ENCODE peak calls at places on chromosomes 1 and 21, in six cellular contexts. U is sigmoid colon, J is T1000, C is kidney tubule cell, Q is foreskin fibroblast, I is Calu3. G is an unnamed sample.

GRCh38 chr21:45330851-45331261 is 43.2 kb upstream of the POFUT2 start:
- DNase-seq in C (no peak), U (peak), J (no peak), I (no peak), Q (no peak), G (peak)

GRCh38 chr1:93668951-93669350 is 12.7 kb downstream of the BCAR3 start:
- DNase-seq in J (no peak), I (no peak), Q (peak), C (no peak), U (no peak), G (no peak)

GRCh38 chr1:64956241-64956640 is 10.1 kb downstream of the JAK1 start:
- DNase-seq in C (peak), Q (peak), U (no peak), I (no peak), J (no peak), G (no peak)

GRCh38 chr1:17265162-17265561 is 16.3 kb downstream of the PADI3 start:
- DNase-seq in I (no peak), U (no peak), C (peak), Q (peak), J (no peak), G (no peak)

GRCh38 chr1:197773856-197774255 is 1.4 kb downstream of the DENND1B start:
- DNase-seq in C (peak), J (no peak), I (no peak), Q (no peak), U (no peak), G (no peak)

GRCh38 chr1:15799004-15799867 is 8.2 kb downstream of the UQCRHL start:
- DNase-seq in U (peak), I (peak), J (peak), Q (peak), C (peak), G (peak)

GRCh38 chr1:115755436-115756370 is 12.8 kb downstream of the CASQ2 start:
- DNase-seq in J (no peak), Q (no peak), U (no peak), I (no peak), C (no peak), G (no peak)

GRCh38 chr1:33866286-33866685 is 2.4 kb downstream of the HMGB4 start:
- DNase-seq in C (peak), Q (no peak), J (no peak), U (no peak), I (no peak), G (no peak)

G was measured in Right ventricle myocardium inferior.